ENCODE peak calls at places on chromosomes 1 and 21, in five cellular contexts. D, R, Z, P and O are unnamed samples.

GRCh38 chr1:232183266-232183800 is 446.6 kb downstream of the SIPA1L2 start:
- DNase-seq in P (no peak), D (no peak), Z (no peak), R (no peak), O (no peak)

GRCh38 chr1:147509786-147510360 is 31.4 kb upstream of the BCL9 start:
- DNase-seq in R (no peak), P (no peak), D (peak), Z (no peak), O (no peak)

GRCh38 chr1:31239653-31240241 is at the start of gene NKAIN1:
- DNase-seq in D (no peak), R (no peak), Z (no peak), P (peak), O (peak)

GRCh38 chr1:17011439-17012307 is at the start of gene ATP13A2:
- DNase-seq in D (peak), P (peak), Z (peak), R (peak), O (peak)

GRCh38 chr1:41919764-41920397 is 1.2 kb upstream of the HIVEP3 start:
- DNase-seq in P (peak), D (peak), R (peak), Z (no peak), O (peak)

GRCh38 chr1:27428316-27429028 is 36.0 kb downstream of the GPR3 start:
- DNase-seq in D (no peak), R (no peak), P (peak), Z (no peak), O (peak)

GRCh38 chr1:145988773-145989172 is 7.6 kb downstream of the TXNIP start:
- DNase-seq in P (no peak), Z (no peak), R (no peak), D (peak), O (no peak)

GRCh38 chr1:227885648-227886502 is 61.9 kb downstream of the WNT9A start:
- DNase-seq in R (no peak), P (no peak), Z (peak), D (peak), O (peak)

GRCh38 chr1:3275471-3276340 is 178.8 kb upstream of the ARHGEF16 start:
- DNase-seq in R (no peak), D (no peak), Z (no peak), P (no peak), O (no peak)

GRCh38 chr1:183310753-183311465 is 107.3 kb downstream of the NMNAT2 start:
- DNase-seq in Z (no peak), D (no peak), R (no peak), P (peak), O (no peak)

GRCh38 chr1:183983371-183984105 is 54.0 kb downstream of the COLGALT2 start:
- DNase-seq in Z (no peak), R (no peak), D (no peak), P (no peak), O (no peak)

GRCh38 chr21:41369915-41370839 is 8.3 kb downstream of the MX2 start:
- DNase-seq in Z (no peak), D (no peak), P (no peak), R (no peak), O (no peak)

GRCh38 chr1:11752359-11753208 is 9.4 kb upstream of the C1orf167 start:
- DNase-seq in P (no peak), D (no peak), Z (no peak), R (no peak), O (no peak)

GRCh38 chr1:50717327-50717726 is 242.7 kb downstream of the FAF1 start:
- DNase-seq in Z (no peak), P (no peak), R (no peak), D (no peak), O (no peak)

GRCh38 chr1:92837062-92837461 is 5.2 kb downstream of the RPL5 start:
- DNase-seq in D (no peak), R (no peak), P (no peak), Z (no peak), O (no peak)

GRCh38 chr1:175600721-175601440 is 142.5 kb downstream of the TNR start:
- DNase-seq in P (no peak), Z (no peak), D (no peak), R (no peak), O (no peak)

GRCh38 chr1:154951901-154952657 is 3.8 kb downstream of the PBXIP1 start:
- DNase-seq in Z (no peak), D (no peak), P (no peak), R (no peak), O (peak)

GRCh38 chr1:167904641-167905040 is 9.3 kb downstream of the ADCY10 start:
- DNase-seq in P (no peak), D (no peak), R (no peak), Z (no peak), O (no peak)

GRCh38 chr1:50917128-50917795 is 42.8 kb downstream of the FAF1 start:
- DNase-seq in R (no peak), Z (no peak), P (no peak), D (no peak), O (no peak)

GRCh38 chr1:199742547-199742946 is 285.0 kb upstream of the NR5A2 start:
- DNase-seq in R (no peak), P (no peak), D (no peak), Z (peak), O (no peak)

GRCh38 chr21:27423906-27424595 is 457.2 kb upstream of the ADAMTS5 start:
- DNase-seq in P (no peak), Z (no peak), D (no peak), R (no peak), O (no peak)

GRCh38 chr21:15549671-15550070 is 180.1 kb upstream of the USP25 start:
- DNase-seq in R (no peak), Z (no peak), D (no peak), P (no peak), O (no peak)

GRCh38 chr1:216686860-216687545 is 36.2 kb downstream of the ESRRG start:
- DNase-seq in Z (no peak), D (no peak), P (no peak), R (no peak), O (no peak)

GRCh38 chr21:42520628-42521253 is 7.1 kb downstream of the SLC37A1 start:
- DNase-seq in P (no peak), R (no peak), D (no peak), Z (no peak), O (no peak)

GRCh38 chr1:152035406-152036315 is 1.1 kb downstream of the S100A11 start:
- DNase-seq in Z (no peak), R (no peak), P (peak), D (no peak), O (no peak)

GRCh38 chr1:23344987-23345472 is 946 bp upstream of the HNRNPR start:
- DNase-seq in R (no peak), Z (no peak), P (peak), D (no peak), O (no peak)

GRCh38 chr1:233364695-233365539 is 37.4 kb downstream of the MAP3K21 start:
- DNase-seq in Z (no peak), D (no peak), P (peak), R (no peak), O (no peak)

GRCh38 chr1:119008483-119009299 is 20.5 kb upstream of the TBX15 start:
- DNase-seq in D (no peak), Z (no peak), P (peak), R (no peak), O (no peak)

GRCh38 chr1:168324745-168325425 is 44.2 kb downstream of the TBX19 start:
- DNase-seq in P (no peak), R (no peak), D (no peak), Z (no peak), O (no peak)

GRCh38 chr1:203185585-203185984 is 919 bp downstream of the CHI3L1 start:
- DNase-seq in P (no peak), Z (no peak), R (no peak), D (no peak), O (no peak)

GRCh38 chr1:58848818-58849411 is 65.1 kb upstream of the JUN start:
- DNase-seq in R (no peak), P (no peak), D (peak), Z (peak), O (peak)

GRCh38 chr21:36820176-36821031 is 121.5 kb downstream of the SIM2 start:
- DNase-seq in R (no peak), D (no peak), Z (no peak), P (no peak), O (no peak)